ENCODE peak calls at places on chromosomes 2 and 18, in eight cellular contexts. Z is fibroblast of pulmonary artery, V is Peyer's patch, H is choroid plexus epithelial cell, K is RWPE1, W is BE2C, A is H9, S is body of pancreas. T is an unnamed sample.

GRCh38 chr18:10094154-10094553 is 180.3 kb downstream of the VAPA start:
- DNase-seq in S (no peak), W (no peak), A (no peak), H (peak), K (peak), V (no peak), Z (no peak), T (no peak)

GRCh38 chr2:216584112-216584511 is 49.1 kb upstream of the IGFBP2 start:
- DNase-seq in A (no peak), H (no peak), W (no peak), K (no peak), S (no peak), Z (no peak), V (no peak), T (no peak)

GRCh38 chr2:223947711-223948205 is 2.6 kb upstream of the WDFY1 start:
- DNase-seq in Z (no peak), V (no peak), H (peak), K (no peak), W (no peak), A (no peak), S (no peak), T (no peak)

GRCh38 chr18:37426536-37427080 is 139.0 kb downstream of the CELF4 start:
- DNase-seq in A (no peak), K (no peak), V (no peak), Z (no peak), H (no peak), W (no peak), S (no peak), T (no peak)

GRCh38 chr2:69565431-69565839 is 78.1 kb downstream of the AAK1 start:
- DNase-seq in A (peak), Z (peak), W (peak), V (peak), H (peak), S (peak), K (peak), T (peak)

GRCh38 chr2:236949089-236949935 is 136.4 kb upstream of the COPS8 start:
- DNase-seq in Z (no peak), S (no peak), V (peak), K (no peak), H (no peak), W (no peak), A (peak), T (no peak)

GRCh38 chr18:28690836-28691835 is 514.2 kb upstream of the CDH2 start:
- DNase-seq in S (no peak), H (peak), A (no peak), W (no peak), Z (peak), V (no peak), K (no peak), T (no peak)

GRCh38 chr18:30632058-30632718 is 410.4 kb downstream of the DSC3 start:
- DNase-seq in V (no peak), S (no peak), W (no peak), Z (no peak), A (peak), K (no peak), H (no peak), T (no peak)

GRCh38 chr2:137262600-137262999 is 497.3 kb downstream of the THSD7B start:
- DNase-seq in V (no peak), A (peak), S (no peak), W (no peak), K (no peak), H (no peak), Z (no peak), T (no peak)

GRCh38 chr2:96329416-96329815 is 4.3 kb downstream of the ITPRIPL1 start:
- DNase-seq in V (peak), K (no peak), Z (peak), A (no peak), H (peak), S (no peak), W (no peak), T (no peak)

DNA sequence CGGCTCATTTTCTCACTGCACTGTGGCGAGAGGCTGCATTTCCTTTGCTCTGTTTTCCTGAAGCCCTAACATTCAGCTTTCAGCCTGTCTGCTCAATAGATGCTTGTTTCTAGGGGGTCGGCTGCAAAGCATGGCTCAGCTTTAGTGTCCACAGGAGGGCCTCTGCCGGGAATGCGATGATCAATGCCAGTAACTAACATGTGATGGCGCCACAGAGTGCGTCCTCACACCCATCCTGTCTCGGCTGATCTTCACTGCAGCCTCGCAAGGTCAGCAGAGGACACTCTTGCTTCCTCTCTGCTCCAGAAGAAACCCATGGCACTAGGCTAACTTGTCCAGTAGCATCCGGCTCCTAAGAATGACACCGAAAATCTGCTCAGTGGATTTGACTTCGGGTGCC is 156.4 kb upstream of the PXDN start:
- DNase-seq in K (no peak), A (peak), S (no peak), V (no peak), W (peak), Z (no peak), H (peak), T (no peak)
- TF ChIP-seq CTCF in K (no peak), A (peak), S (no peak), V (no peak), W (peak), Z (no peak), H (peak), T (no peak)

GRCh38 chr18:57439985-57440330 is 4.8 kb downstream of the ONECUT2 start:
- DNase-seq in V (no peak), Z (no peak), W (no peak), K (no peak), A (no peak), H (no peak), S (no peak), T (no peak)
- TF ChIP-seq CTCF in V (no peak), Z (no peak), W (no peak), K (no peak), A (no peak), H (no peak), S (no peak), T (no peak)

GRCh38 chr2:24923106-24923505 is 3.1 kb upstream of the ADCY3 start:
- DNase-seq in Z (no peak), V (no peak), S (no peak), H (no peak), K (no peak), W (no peak), A (no peak), T (no peak)

GRCh38 chr2:24919977-24920812 is at the start of gene ADCY3:
- DNase-seq in K (peak), Z (peak), W (peak), S (peak), A (peak), H (peak), V (peak), T (peak)

GRCh38 chr2:24919100-24919976 is 699 bp downstream of the ADCY3 start:
- DNase-seq in S (no peak), K (peak), V (peak), A (no peak), Z (no peak), W (no peak), H (no peak), T (peak)

GRCh38 chr2:24922556-24922955 is 2.5 kb upstream of the ADCY3 start:
- DNase-seq in K (no peak), W (no peak), S (no peak), A (no peak), Z (no peak), V (no peak), H (no peak), T (no peak)

DNA sequence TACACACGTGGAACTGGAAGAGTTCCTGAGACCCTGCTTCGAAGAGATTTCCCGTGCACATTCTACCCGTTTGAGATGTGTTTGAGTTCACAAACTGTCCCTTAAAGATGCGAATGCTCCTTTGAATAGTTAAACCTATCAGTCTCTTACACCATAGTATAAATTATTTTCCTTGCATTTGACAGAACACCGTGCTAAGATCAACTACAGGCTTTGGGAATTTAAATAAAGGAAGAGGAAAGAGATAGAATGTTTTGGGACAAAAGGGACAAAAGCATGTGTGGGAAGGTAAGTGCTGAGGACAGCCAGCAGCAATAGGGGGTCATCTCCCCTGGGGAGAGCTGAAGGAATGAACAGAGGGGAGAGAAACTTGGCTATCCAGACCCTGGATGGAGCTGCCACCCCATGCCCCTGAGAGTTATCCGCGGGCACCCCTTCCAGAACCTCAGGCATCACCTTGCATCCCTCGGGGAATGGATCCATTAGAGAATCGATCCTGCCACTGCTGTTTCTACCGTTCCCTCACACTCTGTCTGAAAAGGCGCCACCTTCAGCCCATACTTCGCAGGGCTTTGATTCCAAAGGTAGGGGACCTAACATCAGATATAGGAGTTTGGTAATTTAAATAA is 890 bp upstream of the ADCY3 start:
- DNase-seq in A (no peak), H (no peak), S (no peak), Z (no peak), W (no peak), K (no peak), V (peak), T (peak)
- TF ChIP-seq CTCF in A (peak), H (peak), S (no peak), Z (peak), W (peak), K (peak), V (no peak), T (peak)

GRCh38 chr2:3728104-3729054 is 25.0 kb downstream of the DCDC2C start:
- DNase-seq in V (no peak), K (peak), Z (peak), W (no peak), A (no peak), S (no peak), H (peak), T (peak)
- TF ChIP-seq CTCF in V (peak), K (peak), Z (peak), W (peak), A (peak), S (peak), H (peak), T (peak)